ENCODE peak calls at places on chromosomes 5 and 9, in four cellular contexts. T is suprapubic skin, A is fibroblast of the aortic adventitia, G is progenitor cell of endocrine pancreas. I is an unnamed sample.

GRCh38 chr5:60672693-60673264 is 27.2 kb downstream of the DEPDC1B start:
- DNase-seq in G (no peak), T (no peak), A (no peak), I (no peak)

GRCh38 chr5:142426129-142426641 is 101.4 kb upstream of the SPRY4 start:
- DNase-seq in A (no peak), T (no peak), G (no peak), I (no peak)

GRCh38 chr9:108478431-108478837 is 377.4 kb downstream of the ACTL7B start:
- DNase-seq in T (peak), G (no peak), A (peak), I (no peak)

GRCh38 chr5:34686762-34687268 is 30.7 kb downstream of the RAI14 start:
- DNase-seq in T (no peak), G (peak), A (peak), I (peak)

GRCh38 chr9:127558581-127559246 is 53.4 kb upstream of the STXBP1 start:
- DNase-seq in G (no peak), A (no peak), T (no peak), I (no peak)

GRCh38 chr5:61784337-61784736 is 452.3 kb downstream of the ZSWIM6 start:
- DNase-seq in A (no peak), G (no peak), T (no peak), I (no peak)

GRCh38 chr9:71541436-71541835 is 226.9 kb downstream of the CEMIP2 start:
- DNase-seq in G (no peak), A (no peak), T (no peak), I (no peak)

GRCh38 chr5:169126376-169127043 is 174.4 kb downstream of the SLIT3 start:
- DNase-seq in A (peak), T (no peak), G (no peak), I (no peak)

GRCh38 chr5:33524476-33524875 is 83.7 kb downstream of the TARS1 start:
- DNase-seq in A (no peak), T (no peak), G (no peak), I (no peak)

GRCh38 chr5:142508027-142508426 is 177.9 kb downstream of the FGF1 start:
- DNase-seq in G (no peak), A (no peak), T (no peak), I (no peak)

GRCh38 chr5:120452471-120452870 is 11.6 kb upstream of the PRR16 start:
- DNase-seq in G (no peak), A (no peak), T (no peak), I (no peak)

GRCh38 chr5:151078490-151079262 is 2.2 kb downstream of the TNIP1 start:
- DNase-seq in G (no peak), T (no peak), A (no peak), I (no peak)

GRCh38 chr5:10250804-10251276 is 760 bp downstream of the CCT5 start:
- DNase-seq in G (no peak), T (no peak), A (peak), I (no peak)

GRCh38 chr5:150779397-150780179 is 1.0 kb downstream of the SMIM3 start:
- DNase-seq in A (peak), G (no peak), T (no peak), I (no peak)

GRCh38 chr5:135206862-135207261 is 172.8 kb upstream of the PITX1 start:
- DNase-seq in A (no peak), T (no peak), G (no peak), I (no peak)

GRCh38 chr5:37839441-37840035 is 303 bp downstream of the GDNF start:
- DNase-seq in T (peak), G (peak), A (peak), I (no peak)

GRCh38 chr9:112233769-112234168 is 58.7 kb upstream of the SUSD1 start:
- DNase-seq in T (no peak), G (no peak), A (peak), I (no peak)

GRCh38 chr5:15522141-15522540 is 22.2 kb downstream of the FBXL7 start:
- DNase-seq in T (no peak), A (no peak), G (no peak), I (no peak)

GRCh38 chr5:43608406-43608805 is 5.4 kb downstream of the NNT start:
- DNase-seq in T (no peak), A (peak), G (no peak), I (no peak)

GRCh38 chr9:137650259-137650658 is 31.5 kb downstream of the EHMT1 start:
- DNase-seq in G (no peak), T (no peak), A (no peak), I (no peak)

GRCh38 chr5:97501965-97502305 is 318.9 kb upstream of the RIOK2 start:
- DNase-seq in G (no peak), T (no peak), A (no peak), I (no peak)

GRCh38 chr5:155773680-155774079 is 553.3 kb upstream of the SGCD start:
- DNase-seq in A (no peak), T (no peak), G (no peak), I (no peak)

GRCh38 chr9:91422832-91423711 is 560 bp downstream of the NFIL3 start:
- DNase-seq in G (peak), T (peak), A (peak), I (peak)

GRCh38 chr9:82606761-82607382 is 456.1 kb downstream of the RASEF start:
- DNase-seq in A (peak), T (no peak), G (peak), I (no peak)

GRCh38 chr9:108569624-108570023 is 286.2 kb downstream of the ACTL7B start:
- DNase-seq in A (peak), T (no peak), G (no peak), I (no peak)

GRCh38 chr9:94824913-94825619 is 98.6 kb downstream of the AOPEP start:
- DNase-seq in T (no peak), A (no peak), G (no peak), I (no peak)

GRCh38 chr5:159864885-159865622 is 51.2 kb upstream of the ADRA1B start:
- DNase-seq in A (peak), G (no peak), T (no peak), I (no peak)

GRCh38 chr5:111143910-111144309 is 51.8 kb downstream of the WDR36 start:
- DNase-seq in G (no peak), T (no peak), A (peak), I (no peak)

GRCh38 chr9:123149067-123149466 is 115.6 kb downstream of the GPR21 start:
- DNase-seq in G (no peak), T (no peak), A (no peak), I (no peak)

GRCh38 chr9:18320046-18320445 is 153.9 kb upstream of the ADAMTSL1 start:
- DNase-seq in G (no peak), T (no peak), A (peak), I (no peak)
- TF ChIP-seq CTCF in G (no peak), T (no peak), A (peak), I (no peak)

DNA sequence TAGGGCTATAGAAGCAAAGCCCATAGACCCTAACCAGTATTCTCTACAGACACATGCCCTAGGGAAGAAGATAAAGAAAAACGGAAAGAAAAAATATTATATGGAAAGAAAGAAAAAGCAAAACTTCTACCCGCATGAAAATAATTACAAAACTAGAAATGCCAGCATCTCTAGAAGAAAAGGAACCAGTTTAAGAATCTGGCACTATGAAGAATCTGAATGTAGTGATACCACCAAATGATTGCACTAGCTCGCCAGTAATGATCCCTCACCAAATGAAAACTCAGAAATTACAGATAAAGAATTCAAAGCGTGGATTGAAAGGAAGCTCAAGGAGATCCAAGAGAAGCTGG is 341.9 kb upstream of the GRIA1 start:
- DNase-seq in T (no peak), G (no peak), A (no peak), I (no peak)
- TF ChIP-seq CTCF in T (no peak), G (no peak), A (no peak), I (no peak)

GRCh38 chr9:118596374-118597015 is 772.7 kb downstream of the BRINP1 start:
- DNase-seq in A (no peak), G (no peak), T (no peak), I (no peak)

GRCh38 chr9:118594428-118594827 is 774.8 kb downstream of the BRINP1 start:
- DNase-seq in G (no peak), T (no peak), A (no peak), I (no peak)

DNA sequence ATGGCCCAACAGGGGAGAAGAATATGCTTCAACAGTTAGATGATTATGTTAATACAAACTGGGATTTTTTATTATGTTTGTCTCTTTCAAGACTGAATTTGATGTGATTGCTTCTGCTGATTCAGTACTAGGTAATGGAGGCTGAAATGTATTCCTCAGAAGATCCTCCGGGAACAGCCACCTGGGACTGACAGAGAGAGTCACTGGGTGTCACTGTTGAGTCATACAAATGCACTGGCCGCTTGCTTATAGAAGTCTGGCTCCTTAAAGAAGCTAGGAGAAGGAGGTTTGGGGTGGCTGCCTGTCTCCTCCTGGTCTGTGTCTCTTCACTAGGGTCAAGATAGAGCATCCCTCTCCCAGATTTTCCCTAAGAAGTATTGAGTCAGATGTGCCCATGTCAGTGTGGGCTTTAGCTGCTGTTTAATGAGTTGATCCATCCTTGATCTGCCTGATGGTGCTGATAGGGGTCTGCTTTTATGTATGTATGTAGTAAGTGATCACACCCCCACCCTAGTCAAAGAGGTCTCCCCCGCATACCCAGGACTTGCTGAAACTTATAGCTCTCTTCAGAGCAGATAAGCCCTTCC is 773.4 kb downstream of the BRINP1 start:
- DNase-seq in A (peak), T (no peak), G (no peak), I (no peak)
- TF ChIP-seq CTCF in A (peak), T (no peak), G (peak), I (no peak)

GRCh38 chr9:79501546-79501945 is 70.2 kb upstream of the TLE4 start:
- DNase-seq in T (no peak), G (no peak), A (no peak), I (no peak)
- TF ChIP-seq CTCF in T (no peak), G (no peak), A (no peak), I (no peak)

DNA sequence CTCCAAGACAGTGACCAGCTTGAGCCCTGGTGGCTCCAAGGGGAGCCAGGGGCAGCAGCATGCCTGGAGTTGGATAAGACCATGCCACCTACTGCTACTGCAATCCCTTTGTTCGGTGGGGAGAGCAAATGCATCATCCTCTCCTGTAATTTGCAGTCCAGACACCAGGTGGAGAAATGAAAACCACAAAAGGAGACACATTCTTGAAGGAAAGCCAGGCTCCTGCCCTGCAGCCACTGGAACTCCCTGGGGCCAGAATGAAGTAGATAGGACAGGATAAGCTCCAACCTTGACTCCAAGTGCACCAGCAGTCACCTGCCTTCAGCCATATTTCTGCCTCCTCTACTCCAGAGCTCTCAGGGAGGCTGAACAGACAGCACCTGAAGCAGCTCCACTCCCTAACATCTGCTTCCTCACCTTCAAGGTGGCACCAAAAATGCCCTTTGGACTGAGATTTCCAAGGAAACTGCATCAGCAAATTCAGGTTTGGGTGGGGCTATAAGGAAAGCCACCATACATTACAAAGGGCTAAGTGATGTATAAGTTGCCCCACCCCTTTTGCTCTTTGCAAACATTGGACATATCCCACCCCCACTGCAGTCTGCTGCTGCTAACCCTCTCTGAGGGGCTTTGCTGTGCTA is 65.0 kb upstream of the IQGAP2 start:
- DNase-seq in G (peak), A (peak), T (no peak), I (no peak)
- TF ChIP-seq CTCF in G (peak), A (peak), T (peak), I (no peak)

GRCh38 chr5:139395844-139396640 is 1.1 kb upstream of the PROB1 start:
- DNase-seq in A (no peak), G (no peak), T (no peak), I (no peak)

GRCh38 chr5:139392678-139393496 is 2.0 kb downstream of the PROB1 start:
- DNase-seq in A (no peak), G (peak), T (no peak), I (no peak)

GRCh38 chr5:139394654-139395566 is at the start of gene PROB1:
- DNase-seq in T (no peak), A (no peak), G (no peak), I (no peak)

GRCh38 chr5:139393497-139394122 is 1.3 kb downstream of the PROB1 start:
- DNase-seq in T (no peak), G (no peak), A (no peak), I (no peak)

DNA sequence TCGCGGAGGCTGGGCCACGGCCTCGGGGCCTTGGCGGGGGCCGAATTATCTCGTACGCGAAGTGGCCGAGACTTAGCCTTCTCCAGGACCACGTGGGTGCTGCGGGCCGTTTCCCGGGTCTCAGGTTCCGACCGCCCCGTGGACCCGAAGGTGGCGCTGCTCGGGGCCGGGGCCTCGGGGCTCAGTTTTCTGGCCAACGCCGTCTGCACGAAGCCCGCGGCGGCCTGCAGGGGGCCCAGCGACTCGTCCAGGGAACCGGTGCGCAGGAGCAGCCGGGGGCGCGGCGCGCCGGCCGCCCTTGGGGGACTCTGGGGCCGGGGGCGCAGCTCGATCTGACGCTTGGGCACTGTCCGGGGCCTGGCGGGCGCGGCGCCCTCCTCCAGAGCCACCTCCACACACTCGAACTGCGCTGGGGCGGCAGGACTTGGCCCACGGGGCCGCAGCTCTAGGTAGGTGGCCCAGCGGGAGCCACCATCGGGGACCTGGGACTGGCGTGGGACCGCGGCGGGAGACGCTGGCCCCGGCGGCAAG is 716 bp downstream of the PROB1 start:
- DNase-seq in A (no peak), T (no peak), G (peak), I (no peak)
- TF ChIP-seq CTCF in A (peak), T (no peak), G (peak), I (no peak)

I was measured in omental fat pad.